ENCODE peak calls at places on chromosomes 1 and 21, in five cellular contexts. J, L, H, Y and V are unnamed samples.

GRCh38 chr1:55285849-55286248 is 70.7 kb upstream of the USP24 start:
- DNase-seq in J (no peak), L (no peak), H (no peak), Y (no peak), V (no peak)

GRCh38 chr1:2242814-2243725 is 15.0 kb downstream of the SKI start:
- DNase-seq in J (peak), L (no peak), H (no peak), Y (no peak), V (no peak)

GRCh38 chr1:75614455-75615379 is 3.8 kb upstream of the SLC44A5 start:
- DNase-seq in J (peak), L (no peak), H (peak), Y (peak), V (peak)

GRCh38 chr1:162091681-162092524 is 22.4 kb downstream of the NOS1AP start:
- DNase-seq in J (peak), L (no peak), H (no peak), Y (no peak), V (no peak)

GRCh38 chr1:64474639-64475038 is 4.7 kb downstream of the CACHD1 start:
- DNase-seq in J (no peak), L (peak), H (no peak), Y (no peak), V (no peak)

GRCh38 chr1:161816201-161816600 is 50.1 kb downstream of the ATF6 start:
- DNase-seq in J (no peak), L (no peak), H (no peak), Y (no peak), V (no peak)

GRCh38 chr1:233635765-233636502 is 22.0 kb downstream of the KCNK1 start:
- DNase-seq in J (peak), L (no peak), H (no peak), Y (no peak), V (no peak)

GRCh38 chr1:209873067-209873810 is 45.5 kb downstream of the UTP25 start:
- DNase-seq in J (no peak), L (no peak), H (peak), Y (no peak), V (no peak)

GRCh38 chr1:152052606-152053005 is 15.8 kb upstream of the S100A11 start:
- DNase-seq in J (peak), L (peak), H (peak), Y (peak), V (peak)

GRCh38 chr1:108960719-108961118 is 2.6 kb downstream of the CLCC1 start:
- DNase-seq in J (no peak), L (no peak), H (no peak), Y (no peak), V (no peak)

GRCh38 chr1:21644906-21645305 is 24.3 kb downstream of the RAP1GAP start:
- DNase-seq in J (no peak), L (no peak), H (no peak), Y (no peak), V (no peak)

GRCh38 chr1:13699936-13700520 is at the start of gene PRDM2:
- DNase-seq in J (peak), L (peak), H (peak), Y (peak), V (peak)

GRCh38 chr1:168227620-168228019 is 1.8 kb downstream of the SFT2D2 start:
- DNase-seq in J (no peak), L (no peak), H (no peak), Y (no peak), V (no peak)

GRCh38 chr1:156865865-156866678 is 5.4 kb downstream of the NTRK1 start:
- DNase-seq in J (no peak), L (no peak), H (no peak), Y (no peak), V (no peak)

GRCh38 chr1:47935163-47935562 is 62.0 kb downstream of the TRABD2B start:
- DNase-seq in J (no peak), L (no peak), H (no peak), Y (no peak), V (no peak)

GRCh38 chr21:45950740-45951515 is 30.6 kb upstream of the COL6A1 start:
- DNase-seq in J (no peak), L (peak), H (peak), Y (no peak), V (no peak)

GRCh38 chr21:27380303-27380702 is 413.4 kb upstream of the ADAMTS5 start:
- DNase-seq in J (no peak), L (no peak), H (no peak), Y (no peak), V (no peak)

GRCh38 chr21:38134084-38134873 is 122.5 kb upstream of the KCNJ15 start:
- DNase-seq in J (no peak), L (no peak), H (no peak), Y (no peak), V (no peak)

GRCh38 chr1:186605762-186606350 is 74.4 kb downstream of the PTGS2 start:
- DNase-seq in J (peak), L (no peak), H (peak), Y (no peak), V (no peak)

GRCh38 chr1:1683104-1683905 is 9.3 kb downstream of the SLC35E2B start:
- DNase-seq in J (peak), L (no peak), H (no peak), Y (no peak), V (no peak)

GRCh38 chr1:36497207-36497606 is 14.5 kb upstream of the CSF3R start:
- DNase-seq in J (no peak), L (no peak), H (no peak), Y (no peak), V (no peak)

GRCh38 chr1:227166559-227166958 is 151.7 kb downstream of the CDC42BPA start:
- DNase-seq in J (no peak), L (no peak), H (no peak), Y (no peak), V (no peak)

GRCh38 chr1:62746086-62746808 is 37.7 kb upstream of the ATG4C start:
- DNase-seq in J (no peak), L (no peak), H (peak), Y (no peak), V (no peak)

GRCh38 chr1:2091611-2092604 is 41.7 kb downstream of the PRKCZ start:
- DNase-seq in J (peak), L (no peak), H (no peak), Y (peak), V (no peak)